ENCODE peak calls at places on chromosomes 3 and 15, in four cellular contexts. P is CD4-positive, alpha-beta T cell; K is Calu3; X is astrocyte. S is an unnamed sample.

GRCh38 chr3:64878372-64878771 is 190.6 kb upstream of the ADAMTS9 start:
- DNase-seq in X (peak), P (no peak), K (peak), S (no peak)

GRCh38 chr3:13245579-13245978 is 172.3 kb upstream of the IQSEC1 start:
- DNase-seq in X (no peak), P (no peak), K (no peak), S (no peak)

GRCh38 chr15:57298204-57298603 is 78.1 kb upstream of the CGNL1 start:
- DNase-seq in K (no peak), P (no peak), X (peak), S (no peak)

GRCh38 chr3:46097691-46098241 is 70.5 kb upstream of the XCR1 start:
- DNase-seq in P (no peak), X (no peak), K (no peak), S (no peak)

GRCh38 chr15:85646538-85647091 is 148.1 kb downstream of the KLHL25 start:
- DNase-seq in K (no peak), P (no peak), X (peak), S (no peak)

GRCh38 chr15:76146808-76147207 is 87.0 kb downstream of the TMEM266 start:
- DNase-seq in X (no peak), P (no peak), K (no peak), S (no peak)

GRCh38 chr3:189555558-189555881 is 75.7 kb upstream of the TP63 start:
- DNase-seq in X (no peak), K (no peak), P (no peak), S (no peak)

GRCh38 chr3:34239287-34239686 is 440.9 kb downstream of the PDCD6IP start:
- DNase-seq in P (no peak), X (no peak), K (no peak), S (no peak)

GRCh38 chr3:108006077-108006675 is 84.7 kb downstream of the CD47 start:
- DNase-seq in X (peak), P (no peak), K (peak), S (no peak)

GRCh38 chr3:65343031-65343430 is 655.2 kb upstream of the ADAMTS9 start:
- DNase-seq in X (no peak), P (no peak), K (no peak), S (no peak)

GRCh38 chr3:177351757-177352158 is 154.5 kb upstream of the TBL1XR1 start:
- DNase-seq in X (no peak), K (no peak), P (no peak), S (no peak)

GRCh38 chr15:57015897-57016296 is 97.5 kb downstream of the TCF12 start:
- DNase-seq in P (no peak), X (peak), K (peak), S (no peak)

GRCh38 chr3:38205472-38205805 is 40.1 kb downstream of the OXSR1 start:
- DNase-seq in K (no peak), X (no peak), P (no peak), S (no peak)

GRCh38 chr3:113912551-113913246 is 35.1 kb upstream of the ZDHHC23 start:
- DNase-seq in X (peak), P (no peak), K (peak), S (no peak)

GRCh38 chr3:72844436-72844999 is 3.7 kb downstream of the SHQ1 start:
- DNase-seq in P (no peak), K (no peak), X (peak), S (no peak)

GRCh38 chr3:45967724-45968123 is 24.5 kb downstream of the CXCR6 start:
- DNase-seq in P (no peak), X (no peak), K (no peak), S (no peak)

GRCh38 chr3:126014252-126014651 is 45.3 kb downstream of the ROPN1B start:
- DNase-seq in P (no peak), K (no peak), X (peak), S (no peak)

GRCh38 chr3:58557496-58557895 is 19.7 kb downstream of the FAM107A start:
- DNase-seq in X (no peak), P (no peak), K (no peak), S (no peak)

GRCh38 chr3:161325059-161325458 is 46.3 kb downstream of the SPTSSB start:
- DNase-seq in X (no peak), P (no peak), K (no peak), S (no peak)

GRCh38 chr15:101633356-101633755 is 18.8 kb downstream of the TM2D3 start:
- DNase-seq in X (no peak), P (no peak), K (no peak), S (no peak)

GRCh38 chr3:183252108-183252782 is 808 bp upstream of the B3GNT5 start:
- DNase-seq in K (no peak), X (no peak), P (no peak), S (no peak)

GRCh38 chr3:186772886-186773417 is 10.4 kb upstream of the EIF4A2 start:
- DNase-seq in X (peak), P (peak), K (no peak), S (peak)

GRCh38 chr3:124887177-124887995 is at the start of gene ITGB5:
- DNase-seq in X (peak), K (peak), P (peak), S (no peak)

GRCh38 chr15:44738340-44738984 is 2.1 kb downstream of the TRIM69 start:
- DNase-seq in K (no peak), X (peak), P (no peak), S (no peak)

GRCh38 chr15:90264649-90265048 is 823 bp upstream of the NGRN start:
- DNase-seq in K (peak), P (no peak), X (no peak), S (peak)